ENCODE peak calls at places on chromosomes 6 and 20, in seven cellular contexts. F, S, K, Q, H, Y and X are unnamed samples. For H3K36me3, the result is how much of the 10 kb centered on the place peaks cover.

GRCh38 chr20:63627700-63628245 is 872 bp upstream of the GMEB2 start:
- DNase-seq in H (no peak), Q (no peak), S (no peak), Y (no peak), K (no peak), F (no peak), X (peak)

GRCh38 chr20:57159945-57160610 is 106.4 kb downstream of the BMP7 start:
- DNase-seq in F (no peak), K (no peak), H (no peak), Y (no peak), S (no peak), Q (no peak), X (no peak)

GRCh38 chr20:3203315-3204123 is 963 bp downstream of the DDRGK1 start:
- DNase-seq in K (no peak), Y (peak), H (peak), Q (peak), F (peak), S (peak), X (no peak)

GRCh38 chr20:1014471-1014870 is 12.4 kb upstream of the RSPO4 start:
- DNase-seq in H (no peak), Q (no peak), K (no peak), F (no peak), S (no peak), Y (no peak), X (no peak)

GRCh38 chr20:49115565-49115964 is 69.5 kb downstream of the CSE1L start:
- DNase-seq in S (no peak), F (no peak), H (no peak), K (no peak), Y (no peak), Q (no peak), X (no peak)

GRCh38 chr20:23086056-23086551 is at the start of gene CD93:
- DNase-seq in S (no peak), H (no peak), Y (no peak), F (no peak), K (peak), Q (no peak), X (no peak)

GRCh38 chr6:158970640-158971291 is 29.2 kb downstream of the RSPH3 start:
- DNase-seq in H (no peak), Y (peak), K (no peak), Q (no peak), F (peak), S (no peak), X (no peak)

GRCh38 chr20:6705920-6706500 is 61.5 kb upstream of the BMP2 start:
- DNase-seq in S (no peak), H (no peak), Q (no peak), F (no peak), Y (no peak), K (no peak), X (peak)

GRCh38 chr6:71879016-71879415 is 7.3 kb upstream of the RIMS1 start:
- DNase-seq in Y (no peak), H (no peak), K (no peak), F (no peak), Q (no peak), S (no peak), X (no peak)

GRCh38 chr6:136466789-136467585 is 83.2 kb downstream of the MAP7 start:
- DNase-seq in H (no peak), K (no peak), Y (no peak), F (peak), S (no peak), Q (no peak), X (no peak)

GRCh38 chr6:108798672-108799355 is 49.4 kb upstream of the ARMC2 start:
- DNase-seq in K (peak), F (peak), Q (peak), S (no peak), H (no peak), Y (peak), X (no peak)

GRCh38 chr6:52499681-52500239 is 77.1 kb downstream of the TRAM2 start:
- DNase-seq in F (peak), Y (no peak), S (no peak), K (no peak), H (no peak), Q (no peak), X (no peak)

GRCh38 chr6:31299511-31299910 is 27.6 kb upstream of the HLA-C start:
- DNase-seq in Y (no peak), H (no peak), S (no peak), Q (no peak), K (no peak), F (no peak), X (no peak)

GRCh38 chr20:23889775-23890187 is 10.2 kb upstream of the CST5 start:
- DNase-seq in S (peak), Y (peak), Q (peak), H (peak), F (peak), K (no peak), X (peak)

GRCh38 chr6:108133594-108134179 is 32.1 kb upstream of the NR2E1 start:
- DNase-seq in Y (peak), H (peak), S (peak), Q (peak), K (peak), F (peak), X (peak)

GRCh38 chr6:293185-294174 is 1.2 kb downstream of the DUSP22 start:
- DNase-seq in Q (peak), F (peak), H (peak), S (no peak), Y (no peak), K (no peak), X (no peak)

GRCh38 chr6:169097336-169098052 is 156.2 kb downstream of the THBS2 start:
- DNase-seq in K (no peak), Y (no peak), H (no peak), Q (no peak), F (no peak), S (no peak), X (no peak)

GRCh38 chr6:79824231-79824630 is 123.1 kb downstream of the ELOVL4 start:
- DNase-seq in S (no peak), H (no peak), Y (no peak), Q (no peak), F (no peak), K (no peak), X (no peak)

GRCh38 chr6:25449774-25450173 is 170.6 kb downstream of the CARMIL1 start:
- DNase-seq in Y (no peak), H (no peak), K (no peak), Q (no peak), S (no peak), F (peak), X (no peak)

GRCh38 chr6:26271640-26272090 is 93.3 kb upstream of the BTN3A2 start:
- DNase-seq in Q (peak), H (peak), F (no peak), Y (no peak), S (no peak), K (no peak), X (no peak)

GRCh38 chr20:9147553-9148024 is 78.7 kb downstream of the PLCB4 start:
- DNase-seq in Y (no peak), Q (no peak), H (no peak), S (no peak), F (no peak), K (no peak), X (no peak)

GRCh38 chr6:141561154-141561553 is 571.6 kb upstream of the GJE1 start:
- DNase-seq in S (no peak), F (no peak), Y (no peak), K (no peak), H (no peak), Q (no peak), X (no peak)

GRCh38 chr6:141562181-141562800 is 570.4 kb upstream of the GJE1 start:
- DNase-seq in Q (peak), F (peak), S (no peak), H (peak), Y (no peak), K (peak), X (peak)

GRCh38 chr6:141562801-141563763 is 569.6 kb upstream of the GJE1 start:
- DNase-seq in S (peak), K (no peak), F (peak), H (peak), Y (peak), Q (peak), X (no peak)
- H3K4me3 ChIP-seq in S (no peak), K (peak), F (no peak), H (peak), Y (peak), Q (no peak), X (no peak)

DNA sequence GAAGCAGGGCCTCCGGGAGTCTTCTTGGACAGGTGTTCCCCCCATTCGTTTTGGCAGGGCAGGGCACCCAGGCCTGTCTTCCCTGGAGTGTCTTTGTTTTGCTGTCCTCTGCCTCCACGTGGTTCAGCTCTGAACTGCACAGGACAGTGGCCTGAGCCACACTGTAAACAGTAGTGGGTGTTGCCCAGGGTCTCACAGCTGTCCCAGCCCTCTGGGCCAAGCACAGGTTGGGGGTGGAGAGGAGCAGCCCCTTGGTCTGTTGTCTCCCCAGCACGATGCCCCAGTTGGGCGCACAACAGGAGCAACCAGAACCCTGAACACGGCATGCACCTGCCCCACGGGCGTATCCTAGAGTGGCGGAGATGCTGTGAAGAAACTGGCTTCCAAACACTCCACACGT is 14.4 kb downstream of the CCDC167 start:
- DNase-seq in S (no peak), F (peak), K (no peak), Y (no peak), Q (no peak), H (no peak), X (peak)
- TF ChIP-seq CTCF in S (no peak), F (peak), K (no peak), Y (no peak), Q (no peak), H (no peak), X (peak)

GRCh38 chr6:167397712-167398111 is 72.8 kb downstream of the TTLL2 start:
- DNase-seq in Y (no peak), Q (no peak), S (no peak), F (no peak), K (no peak), H (no peak), X (no peak)
- H3K36me3 ChIP-seq in Y (under half), Q (under half), S (under half), F (under half), K (under half), H (under half), X (under half)

DNA sequence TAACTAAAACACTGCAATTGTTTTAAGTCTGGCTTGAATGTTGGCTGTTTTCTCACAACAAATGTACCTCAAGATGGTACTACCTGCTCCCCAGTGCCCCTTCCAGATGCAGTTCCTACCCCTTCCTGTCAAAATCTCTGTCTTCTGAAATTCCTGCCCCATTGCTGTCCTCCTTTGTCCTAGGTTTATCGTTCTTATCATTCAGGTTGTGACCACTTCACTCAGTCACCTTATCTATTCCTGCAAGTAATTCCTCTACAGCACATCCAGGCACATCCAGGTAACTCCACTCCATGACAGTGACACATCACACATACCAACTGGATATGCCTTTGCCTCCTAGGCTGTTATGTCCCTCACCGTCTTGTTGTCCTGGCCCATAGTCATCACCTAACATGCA is 90.2 kb downstream of the TRDN start:
- DNase-seq in F (no peak), H (no peak), S (no peak), Y (no peak), K (no peak), Q (no peak), X (no peak)
- H3K4me3 ChIP-seq in F (no peak), H (no peak), S (no peak), Y (no peak), K (no peak), Q (no peak), X (no peak)